ENCODE peak calls at places on chromosomes 13 and 19, in ten cellular contexts. W is left ventricle myocardium inferior, F is neural progenitor cell, L is Calu3, I is endothelial cell, H is AG10803, U is K562, A is type B pancreatic cell, Y is fibroblast of pulmonary artery, C is activated B cell treated with CpG ODN at 0.5 μM for 24 hours. M is an unnamed sample.

GRCh38 chr19:18995804-18996241 is 37.5 kb downstream of the SUGP2 start:
- DNase-seq in W (peak), F (peak), L (peak), I (peak), H (peak), U (peak), A (no peak), Y (peak), C (no peak), M (peak)

GRCh38 chr19:30339624-30340525 is 32.3 kb upstream of the ZNF536 start:
- DNase-seq in W (no peak), F (no peak), L (no peak), I (no peak), H (no peak), U (no peak), A (no peak), Y (no peak), C (no peak), M (no peak)

GRCh38 chr19:41226053-41226873 is 7.2 kb downstream of the AXL start:
- DNase-seq in W (peak), F (peak), L (peak), I (peak), H (peak), U (peak), A (peak), Y (peak), C (no peak), M (peak)

GRCh38 chr19:42326969-42327368 is 1.5 kb downstream of the MEGF8 start:
- DNase-seq in W (no peak), F (no peak), L (no peak), I (no peak), H (no peak), U (no peak), A (no peak), Y (no peak), C (no peak), M (no peak)

GRCh38 chr13:29165840-29166239 is 345.7 kb downstream of the MTUS2 start:
- DNase-seq in W (no peak), F (no peak), L (no peak), I (no peak), H (peak), U (no peak), A (no peak), Y (peak), C (no peak), M (no peak)

GRCh38 chr19:55270172-55270942 is 9.6 kb downstream of the HSPBP1 start:
- DNase-seq in W (no peak), F (no peak), L (no peak), I (no peak), H (no peak), U (no peak), A (no peak), Y (no peak), C (no peak), M (no peak)

GRCh38 chr19:29805026-29805925 is 6.5 kb upstream of the CCNE1 start:
- DNase-seq in W (no peak), F (no peak), L (no peak), I (no peak), H (peak), U (no peak), A (no peak), Y (no peak), C (no peak), M (no peak)

GRCh38 chr19:35449347-35450043 is 1.4 kb downstream of the FFAR2 start:
- DNase-seq in W (no peak), F (no peak), L (peak), I (no peak), H (no peak), U (no peak), A (no peak), Y (no peak), C (no peak), M (no peak)

DNA sequence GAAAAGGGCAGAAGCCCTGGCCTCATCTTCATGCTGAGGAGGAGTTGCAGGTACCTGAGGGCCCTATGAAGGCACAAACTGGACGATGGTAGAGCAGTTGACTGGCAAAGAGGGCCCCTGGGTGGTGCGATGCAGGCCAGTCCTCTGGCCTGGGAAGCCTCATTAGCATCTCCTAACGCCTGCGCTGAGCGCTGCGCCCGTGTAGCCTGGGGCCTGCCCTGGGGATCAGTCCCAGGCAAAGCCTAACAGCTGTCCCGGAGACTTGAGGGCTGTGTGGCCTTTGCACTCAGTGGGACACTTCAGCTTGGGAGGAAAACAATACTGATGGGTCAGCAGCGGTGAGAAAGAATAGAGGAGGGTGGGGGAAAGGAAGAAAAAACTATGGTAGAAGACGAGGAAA is 187.7 kb downstream of the RAP2A start:
- DNase-seq in W (no peak), F (peak), L (no peak), I (no peak), H (no peak), U (no peak), A (no peak), Y (no peak), C (no peak), M (no peak)
- TF ChIP-seq CTCF in W (no peak), F (no peak), L (no peak), I (no peak), H (no peak), U (no peak), A (no peak), Y (no peak), C (no peak), M (no peak)

GRCh38 chr13:27203186-27203585 is 31.6 kb upstream of the USP12 start:
- DNase-seq in W (no peak), F (no peak), L (no peak), I (no peak), H (no peak), U (no peak), A (no peak), Y (no peak), C (no peak), M (no peak)

GRCh38 chr13:27200413-27201066 is 28.9 kb upstream of the USP12 start:
- DNase-seq in W (no peak), F (no peak), L (no peak), I (no peak), H (no peak), U (no peak), A (no peak), Y (no peak), C (no peak), M (no peak)

GRCh38 chr13:27201661-27202060 is 30.1 kb upstream of the USP12 start:
- DNase-seq in W (no peak), F (no peak), L (no peak), I (no peak), H (no peak), U (no peak), A (no peak), Y (no peak), C (no peak), M (no peak)

GRCh38 chr13:27199691-27200090 is 28.1 kb upstream of the USP12 start:
- DNase-seq in W (no peak), F (no peak), L (no peak), I (no peak), H (no peak), U (no peak), A (no peak), Y (no peak), C (no peak), M (no peak)

DNA sequence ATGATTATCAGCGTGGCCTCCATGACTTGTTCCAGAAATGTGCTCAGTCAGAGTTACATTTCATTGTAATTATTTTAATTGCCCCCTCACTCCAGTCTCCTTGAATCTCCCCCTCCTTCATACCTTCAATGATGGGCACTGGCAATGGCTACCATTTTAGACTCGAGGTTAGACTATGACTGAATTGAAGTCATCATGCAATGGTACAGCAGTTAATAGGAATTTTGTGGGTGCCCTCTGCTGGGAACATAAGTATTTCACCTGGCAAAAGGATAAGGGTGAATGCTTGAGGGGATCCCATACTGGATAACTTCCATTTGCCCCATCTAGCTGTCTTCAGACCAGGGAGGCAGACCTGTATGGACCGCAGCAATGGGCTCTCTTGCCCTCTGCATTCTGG is 32.2 kb upstream of the USP12 start:
- DNase-seq in W (no peak), F (no peak), L (no peak), I (no peak), H (peak), U (no peak), A (no peak), Y (peak), C (no peak), M (no peak)
- TF ChIP-seq CTCF in W (peak), F (no peak), L (no peak), I (no peak), H (peak), U (peak), A (no peak), Y (peak), C (no peak), M (peak)

GRCh38 chr19:48813123-48813911 is 2.5 kb upstream of the BCAT2 start:
- DNase-seq in W (no peak), F (peak), L (no peak), I (no peak), H (no peak), U (no peak), A (no peak), Y (no peak), C (no peak), M (no peak)
- TF ChIP-seq CTCF in W (no peak), F (peak), L (no peak), I (peak), H (no peak), U (peak), A (peak), Y (peak), C (no peak), M (peak)

DNA sequence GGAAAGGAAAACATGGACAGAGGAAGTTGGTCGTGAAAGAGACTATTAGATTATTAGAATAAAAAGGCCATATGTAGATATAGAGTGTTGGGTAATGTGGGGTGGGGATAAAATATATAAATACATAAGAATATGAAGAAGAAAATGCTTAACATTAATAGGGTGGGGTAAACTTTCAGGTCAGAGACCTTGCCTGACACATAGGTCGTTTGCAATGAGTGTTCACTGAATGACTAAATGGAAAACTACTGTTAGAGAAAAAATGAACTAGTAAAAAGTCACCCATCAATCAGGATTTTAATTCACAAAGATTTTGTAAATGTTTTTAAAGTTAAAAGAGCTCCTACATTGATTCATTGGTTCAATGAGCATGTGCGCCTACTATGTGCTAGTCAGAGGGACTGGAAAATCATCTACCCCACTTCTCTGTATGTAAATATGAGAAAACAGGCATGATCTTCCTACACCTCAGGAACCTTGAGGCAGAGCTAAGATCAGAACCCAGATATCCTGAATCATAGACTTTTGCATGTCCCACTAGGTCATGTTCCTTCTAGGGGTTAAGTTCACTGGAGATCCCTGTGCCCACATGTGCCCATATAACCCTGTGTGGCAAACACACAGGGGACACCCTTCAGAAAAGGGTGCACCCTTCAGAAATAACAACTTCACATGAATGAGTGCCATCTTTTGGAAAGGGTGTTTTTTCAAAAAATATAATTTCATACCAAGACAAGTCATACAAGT is 24.6 kb upstream of the KLF12 start:
- DNase-seq in W (no peak), F (no peak), L (no peak), I (no peak), H (no peak), U (no peak), A (no peak), Y (no peak), C (no peak), M (no peak)
- TF ChIP-seq CTCF in W (no peak), F (no peak), L (no peak), I (no peak), H (no peak), U (no peak), A (no peak), Y (no peak), C (no peak), M (no peak)

DNA sequence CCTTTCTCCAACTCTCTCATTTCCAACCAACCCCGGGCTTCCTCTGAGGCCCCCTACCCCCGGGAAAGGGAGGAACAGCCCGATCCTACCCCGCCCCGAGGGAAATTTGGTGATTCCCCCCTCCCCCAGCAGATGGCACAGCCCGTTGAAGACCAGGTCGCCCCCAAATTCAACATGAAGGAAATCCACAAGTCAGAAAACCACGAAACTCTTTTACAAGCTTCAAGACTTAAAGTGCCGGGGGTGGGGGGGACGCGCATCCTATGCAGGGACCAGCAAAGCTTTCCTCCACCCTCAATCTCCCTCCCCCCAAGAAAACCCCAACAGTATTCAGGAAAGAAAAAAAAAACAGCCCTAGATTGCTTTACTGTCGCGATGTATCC is 1.8 kb downstream of the TCF3 start:
- DNase-seq in W (no peak), F (peak), L (no peak), I (no peak), H (no peak), U (no peak), A (no peak), Y (peak), C (no peak), M (no peak)
- TF ChIP-seq CTCF in W (no peak), F (peak), L (no peak), I (no peak), H (peak), U (no peak), A (no peak), Y (no peak), C (no peak), M (no peak)

GRCh38 chr13:33487575-33488243 is 202.2 kb upstream of the STARD13 start:
- DNase-seq in W (no peak), F (peak), L (peak), I (no peak), H (peak), U (no peak), A (no peak), Y (peak), C (no peak), M (no peak)
- TF ChIP-seq CTCF in W (peak), F (peak), L (no peak), I (no peak), H (peak), U (no peak), A (no peak), Y (peak), C (no peak), M (peak)

GRCh38 chr19:4700573-4700970 is 23.1 kb downstream of the DPP9 start:
- DNase-seq in W (no peak), F (no peak), L (no peak), I (no peak), H (no peak), U (no peak), A (no peak), Y (no peak), C (no peak), M (no peak)
- TF ChIP-seq CTCF in W (no peak), F (no peak), L (no peak), I (no peak), H (no peak), U (no peak), A (no peak), Y (no peak), C (no peak), M (no peak)

DNA sequence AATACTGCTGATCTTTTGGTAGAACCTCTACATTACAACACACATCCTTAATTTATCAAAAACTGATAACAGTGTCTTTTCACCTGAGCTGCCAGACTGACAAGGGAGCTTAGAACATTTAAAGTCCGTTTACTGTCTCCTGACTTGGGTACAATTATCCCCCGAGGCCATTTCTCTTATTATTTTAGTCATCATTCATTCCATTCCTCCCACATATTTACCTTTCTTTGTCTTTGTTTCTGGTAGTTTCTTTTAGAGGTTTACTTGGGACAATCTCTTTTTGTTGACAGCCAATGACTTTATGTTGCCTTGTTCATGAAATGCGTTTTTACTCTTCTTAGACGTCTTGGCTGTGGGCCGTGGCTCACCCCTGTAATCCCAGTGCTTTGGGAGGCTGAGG is 186.9 kb downstream of the PCCA start:
- DNase-seq in W (no peak), F (no peak), L (no peak), I (no peak), H (no peak), U (no peak), A (no peak), Y (no peak), C (no peak), M (no peak)
- TF ChIP-seq CTCF in W (no peak), F (no peak), L (no peak), I (no peak), H (no peak), U (no peak), A (no peak), Y (no peak), C (no peak), M (no peak)

GRCh38 chr19:3528080-3528479 is 10.9 kb upstream of the TEKTIP1 start:
- DNase-seq in W (no peak), F (no peak), L (no peak), I (no peak), H (no peak), U (no peak), A (no peak), Y (no peak), C (no peak), M (no peak)

GRCh38 chr19:3527250-3527910 is 11.6 kb upstream of the TEKTIP1 start:
- DNase-seq in W (no peak), F (no peak), L (no peak), I (no peak), H (no peak), U (no peak), A (no peak), Y (no peak), C (no peak), M (no peak)

GRCh38 chr19:3525052-3525451 is 13.9 kb upstream of the TEKTIP1 start:
- DNase-seq in W (no peak), F (no peak), L (no peak), I (no peak), H (no peak), U (no peak), A (no peak), Y (no peak), C (no peak), M (no peak)

GRCh38 chr19:3528539-3529211 is 10.3 kb upstream of the TEKTIP1 start:
- DNase-seq in W (no peak), F (no peak), L (no peak), I (no peak), H (no peak), U (no peak), A (no peak), Y (no peak), C (no peak), M (no peak)

GRCh38 chr19:3526507-3527244 is 12.3 kb upstream of the TEKTIP1 start:
- DNase-seq in W (no peak), F (no peak), L (no peak), I (no peak), H (no peak), U (no peak), A (no peak), Y (no peak), C (no peak), M (no peak)
- TF ChIP-seq CTCF in W (no peak), F (peak), L (peak), I (peak), H (peak), U (peak), A (peak), Y (no peak), C (no peak), M (no peak)

GRCh38 chr19:50148528-50148927 is 14.6 kb downstream of the IZUMO2 start:
- DNase-seq in W (no peak), F (no peak), L (no peak), I (no peak), H (no peak), U (no peak), A (no peak), Y (no peak), C (no peak), M (no peak)

GRCh38 chr19:50152578-50152977 is 10.5 kb downstream of the IZUMO2 start:
- DNase-seq in W (no peak), F (no peak), L (no peak), I (no peak), H (no peak), U (no peak), A (no peak), Y (no peak), C (no peak), M (no peak)

GRCh38 chr19:50147462-50148423 is 15.3 kb downstream of the IZUMO2 start:
- DNase-seq in W (peak), F (peak), L (peak), I (no peak), H (peak), U (peak), A (peak), Y (peak), C (peak), M (peak)
- TF ChIP-seq CTCF in W (peak), F (peak), L (peak), I (no peak), H (peak), U (peak), A (peak), Y (peak), C (no peak), M (no peak)

M was measured in AG09309.